ENCODE peak calls at places on chromosomes 2 and 18, in nine cellular contexts. One of them, this sample, is unnamed.

GRCh38 chr18:40813116-40813515 is 1141.9 kb upstream of the PIK3C3 start:
- DNase-seq in lower lobe of right lung: no peak
- DNase-seq in heart right ventricle: no peak
- DNase-seq in H1: no peak
- DNase-seq in Karpas-422: no peak
- DNase-seq in SK-N-SH: no peak
- DNase-seq in mesenchymal stem cell: no peak
- DNase-seq in hepatocyte: no peak
- DNase-seq in brain microvascular endothelial cell: no peak
- DNase-seq in this sample: no peak

GRCh38 chr2:158091647-158092046 is 10.0 kb upstream of the UPP2 start:
- DNase-seq in heart right ventricle: no peak
- DNase-seq in mesenchymal stem cell: no peak
- DNase-seq in Karpas-422: no peak
- DNase-seq in hepatocyte: no peak
- DNase-seq in brain microvascular endothelial cell: no peak
- DNase-seq in SK-N-SH: no peak
- DNase-seq in lower lobe of right lung: no peak
- DNase-seq in H1: no peak
- DNase-seq in this sample: no peak

GRCh38 chr18:39698436-39698835 is 2132.8 kb upstream of the CELF4 start:
- DNase-seq in lower lobe of right lung: no peak
- DNase-seq in mesenchymal stem cell: no peak
- DNase-seq in hepatocyte: no peak
- DNase-seq in Karpas-422: no peak
- DNase-seq in SK-N-SH: no peak
- DNase-seq in H1: no peak
- DNase-seq in brain microvascular endothelial cell: no peak
- DNase-seq in heart right ventricle: no peak
- DNase-seq in this sample: no peak

GRCh38 chr2:13698847-13699246 is 933.7 kb upstream of the LRATD1 start:
- DNase-seq in H1: no peak
- DNase-seq in lower lobe of right lung: no peak
- DNase-seq in heart right ventricle: no peak
- DNase-seq in brain microvascular endothelial cell: no peak
- DNase-seq in Karpas-422: no peak
- DNase-seq in mesenchymal stem cell: no peak
- DNase-seq in SK-N-SH: no peak
- DNase-seq in hepatocyte: no peak
- DNase-seq in this sample: no peak

GRCh38 chr2:86147793-86148192 is 41.8 kb downstream of the PTCD3 start:
- DNase-seq in H1: no peak
- DNase-seq in mesenchymal stem cell: no peak
- DNase-seq in lower lobe of right lung: no peak
- DNase-seq in SK-N-SH: no peak
- DNase-seq in Karpas-422: no peak
- DNase-seq in hepatocyte: no peak
- DNase-seq in brain microvascular endothelial cell: no peak
- DNase-seq in heart right ventricle: no peak
- DNase-seq in this sample: no peak

GRCh38 chr2:31384771-31385276 is 29.7 kb downstream of the XDH start:
- DNase-seq in brain microvascular endothelial cell: peak; percentile 80
- DNase-seq in hepatocyte: no peak
- DNase-seq in mesenchymal stem cell: peak; percentile 76
- DNase-seq in Karpas-422: no peak
- DNase-seq in heart right ventricle: no peak
- DNase-seq in H1: no peak
- DNase-seq in lower lobe of right lung: no peak
- DNase-seq in SK-N-SH: no peak
- DNase-seq in this sample: no peak

GRCh38 chr18:62493033-62493862 is 29.6 kb upstream of the ZCCHC2 start:
- DNase-seq in H1: no peak
- DNase-seq in lower lobe of right lung: no peak
- DNase-seq in heart right ventricle: no peak
- DNase-seq in Karpas-422: no peak
- DNase-seq in mesenchymal stem cell: no peak
- DNase-seq in SK-N-SH: no peak
- DNase-seq in hepatocyte: no peak
- DNase-seq in brain microvascular endothelial cell: no peak
- DNase-seq in this sample: no peak

GRCh38 chr18:59910967-59911366 is 11.2 kb downstream of the PMAIP1 start:
- DNase-seq in hepatocyte: peak; percentile 45
- DNase-seq in H1: no peak
- DNase-seq in Karpas-422: no peak
- DNase-seq in SK-N-SH: no peak
- DNase-seq in lower lobe of right lung: no peak
- DNase-seq in mesenchymal stem cell: peak; percentile 85
- DNase-seq in heart right ventricle: no peak
- DNase-seq in brain microvascular endothelial cell: no peak
- DNase-seq in this sample: no peak

GRCh38 chr2:172278642-172279041 is 148.7 kb upstream of the ITGA6 start:
- DNase-seq in lower lobe of right lung: no peak
- DNase-seq in SK-N-SH: no peak
- DNase-seq in Karpas-422: no peak
- DNase-seq in brain microvascular endothelial cell: no peak
- DNase-seq in hepatocyte: no peak
- DNase-seq in heart right ventricle: no peak
- DNase-seq in mesenchymal stem cell: no peak
- DNase-seq in H1: no peak
- DNase-seq in this sample: no peak

GRCh38 chr18:37665346-37665745 is 99.7 kb upstream of the CELF4 start:
- DNase-seq in H1: no peak
- DNase-seq in heart right ventricle: no peak
- DNase-seq in hepatocyte: no peak
- DNase-seq in mesenchymal stem cell: no peak
- DNase-seq in lower lobe of right lung: no peak
- DNase-seq in Karpas-422: no peak
- DNase-seq in brain microvascular endothelial cell: no peak
- DNase-seq in SK-N-SH: no peak
- DNase-seq in this sample: no peak

GRCh38 chr2:148764820-148765219 is 110.2 kb upstream of the KIF5C start:
- DNase-seq in hepatocyte: no peak
- DNase-seq in SK-N-SH: no peak
- DNase-seq in brain microvascular endothelial cell: no peak
- DNase-seq in Karpas-422: no peak
- DNase-seq in H1: no peak
- DNase-seq in lower lobe of right lung: no peak
- DNase-seq in mesenchymal stem cell: no peak
- DNase-seq in heart right ventricle: no peak
- DNase-seq in this sample: no peak

GRCh38 chr2:160583823-160584537 is 90.4 kb upstream of the RBMS1 start:
- DNase-seq in brain microvascular endothelial cell: no peak
- DNase-seq in heart right ventricle: no peak
- DNase-seq in mesenchymal stem cell: no peak
- DNase-seq in lower lobe of right lung: no peak
- DNase-seq in H1: no peak
- DNase-seq in hepatocyte: no peak
- DNase-seq in SK-N-SH: no peak
- DNase-seq in Karpas-422: no peak
- DNase-seq in this sample: no peak

GRCh38 chr2:98614024-98614739 is 5.8 kb downstream of the UNC50 start:
- DNase-seq in mesenchymal stem cell: no peak
- DNase-seq in brain microvascular endothelial cell: no peak
- DNase-seq in hepatocyte: no peak
- DNase-seq in Karpas-422: no peak
- DNase-seq in lower lobe of right lung: no peak
- DNase-seq in heart right ventricle: no peak
- DNase-seq in SK-N-SH: no peak
- DNase-seq in H1: no peak
- DNase-seq in this sample: no peak
- H3K36me3 ChIP-seq in mesenchymal stem cell: peaks cover 86% of the 10 kb centered on the region
- H3K36me3 ChIP-seq in brain microvascular endothelial cell: peaks cover 45% of the 10 kb centered on the region
- H3K36me3 ChIP-seq in hepatocyte: peaks cover 6% of the 10 kb centered on the region
- H3K36me3 ChIP-seq in Karpas-422: peaks cover 49% of the 10 kb centered on the region
- H3K36me3 ChIP-seq in lower lobe of right lung: peaks cover 84% of the 10 kb centered on the region
- H3K36me3 ChIP-seq in heart right ventricle: peaks cover 95% of the 10 kb centered on the region
- H3K36me3 ChIP-seq in SK-N-SH: peaks cover 85% of the 10 kb centered on the region
- H3K36me3 ChIP-seq in H1: peaks cover 38% of the 10 kb centered on the region
- H3K36me3 ChIP-seq in this sample: peaks cover 9% of the 10 kb centered on the region

GRCh38 chr2:64291181-64291580 is 147.0 kb upstream of the PELI1 start:
- DNase-seq in hepatocyte: peak; percentile 35
- DNase-seq in mesenchymal stem cell: peak; percentile 74
- DNase-seq in lower lobe of right lung: no peak
- DNase-seq in Karpas-422: no peak
- DNase-seq in heart right ventricle: no peak
- DNase-seq in brain microvascular endothelial cell: peak; percentile 86
- DNase-seq in H1: no peak
- DNase-seq in SK-N-SH: no peak
- DNase-seq in this sample: no peak
- H3K4me3 ChIP-seq in hepatocyte: no peak overlapping the region
- H3K4me3 ChIP-seq in mesenchymal stem cell: no peak overlapping the region
- H3K4me3 ChIP-seq in lower lobe of right lung: no peak overlapping the region
- H3K4me3 ChIP-seq in Karpas-422: no peak overlapping the region
- H3K4me3 ChIP-seq in heart right ventricle: no peak overlapping the region
- H3K4me3 ChIP-seq in brain microvascular endothelial cell: no peak overlapping the region
- H3K4me3 ChIP-seq in H1: no peak overlapping the region
- H3K4me3 ChIP-seq in SK-N-SH: no peak overlapping the region
- H3K4me3 ChIP-seq in this sample: no peak overlapping the region

GRCh38 chr2:9543557-9543956 is 12.1 kb downstream of the ADAM17 start:
- DNase-seq in Karpas-422: no peak
- DNase-seq in brain microvascular endothelial cell: no peak
- DNase-seq in hepatocyte: no peak
- DNase-seq in lower lobe of right lung: no peak
- DNase-seq in heart right ventricle: no peak
- DNase-seq in SK-N-SH: no peak
- DNase-seq in H1: no peak
- DNase-seq in mesenchymal stem cell: no peak
- DNase-seq in this sample: no peak

GRCh38 chr2:9545502-9545901 is 10.1 kb downstream of the ADAM17 start:
- DNase-seq in hepatocyte: no peak
- DNase-seq in Karpas-422: no peak
- DNase-seq in lower lobe of right lung: no peak
- DNase-seq in SK-N-SH: no peak
- DNase-seq in heart right ventricle: no peak
- DNase-seq in brain microvascular endothelial cell: no peak
- DNase-seq in H1: no peak
- DNase-seq in mesenchymal stem cell: no peak
- DNase-seq in this sample: no peak

GRCh38 chr2:9548506-9548905 is 7.1 kb downstream of the ADAM17 start:
- DNase-seq in Karpas-422: peak; percentile 67
- DNase-seq in lower lobe of right lung: no peak
- DNase-seq in hepatocyte: no peak
- DNase-seq in brain microvascular endothelial cell: no peak
- DNase-seq in mesenchymal stem cell: peak; percentile 46
- DNase-seq in H1: no peak
- DNase-seq in SK-N-SH: no peak
- DNase-seq in heart right ventricle: no peak
- DNase-seq in this sample: no peak

GRCh38 chr2:9549420-9549819 is 6.2 kb downstream of the ADAM17 start:
- DNase-seq in mesenchymal stem cell: no peak
- DNase-seq in Karpas-422: peak; percentile 57
- DNase-seq in heart right ventricle: no peak
- DNase-seq in brain microvascular endothelial cell: no peak
- DNase-seq in H1: no peak
- DNase-seq in lower lobe of right lung: no peak
- DNase-seq in SK-N-SH: no peak
- DNase-seq in hepatocyte: no peak
- DNase-seq in this sample: no peak

GRCh38 chr2:9547272-9547991 is 8.2 kb downstream of the ADAM17 start:
- DNase-seq in brain microvascular endothelial cell: peak; percentile 77
- DNase-seq in SK-N-SH: no peak
- DNase-seq in heart right ventricle: no peak
- DNase-seq in H1: no peak
- DNase-seq in Karpas-422: no peak
- DNase-seq in mesenchymal stem cell: peak; percentile 83
- DNase-seq in hepatocyte: no peak
- DNase-seq in lower lobe of right lung: no peak
- DNase-seq in this sample: no peak
- H3K27ac ChIP-seq in brain microvascular endothelial cell: peak overlapping the region; percentile 71
- H3K27ac ChIP-seq in SK-N-SH: no peak overlapping the region
- H3K27ac ChIP-seq in heart right ventricle: no peak overlapping the region
- H3K27ac ChIP-seq in H1: no peak overlapping the region
- H3K27ac ChIP-seq in Karpas-422: peak overlapping the region; percentile 94
- H3K27ac ChIP-seq in mesenchymal stem cell: peak overlapping the region; percentile 63
- H3K27ac ChIP-seq in hepatocyte: no peak overlapping the region
- H3K27ac ChIP-seq in lower lobe of right lung: peak overlapping the region; percentile 12
- H3K27ac ChIP-seq in this sample: no peak overlapping the region

DNA sequence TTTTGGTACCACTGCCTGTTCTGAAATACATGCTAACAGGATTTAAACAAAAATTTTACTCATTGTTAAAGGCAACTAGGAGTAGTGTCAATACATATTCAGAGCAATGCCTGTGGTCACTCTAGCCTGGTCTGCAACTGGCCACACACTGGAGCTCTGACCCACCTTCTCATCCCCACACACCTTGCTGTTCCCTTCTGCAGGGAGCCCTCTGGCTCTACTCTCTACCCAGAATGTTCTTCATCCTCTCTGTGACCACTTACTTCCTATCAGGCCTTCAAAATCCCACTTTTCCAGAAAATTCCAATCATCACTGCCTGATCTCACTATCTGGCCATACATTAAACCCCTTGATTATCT is 102.3 kb upstream of the NFU1 start:
- DNase-seq in hepatocyte: no peak
- DNase-seq in mesenchymal stem cell: no peak
- DNase-seq in lower lobe of right lung: no peak
- DNase-seq in H1: no peak
- DNase-seq in Karpas-422: no peak
- DNase-seq in SK-N-SH: no peak
- DNase-seq in heart right ventricle: no peak
- DNase-seq in brain microvascular endothelial cell: no peak
- DNase-seq in this sample: no peak
- H3K36me3 ChIP-seq in hepatocyte: no peaks in the 10 kb centered on the region
- H3K36me3 ChIP-seq in mesenchymal stem cell: peaks cover 81% of the 10 kb centered on the region
- H3K36me3 ChIP-seq in lower lobe of right lung: peaks cover 56% of the 10 kb centered on the region
- H3K36me3 ChIP-seq in H1: peaks cover 4% of the 10 kb centered on the region
- H3K36me3 ChIP-seq in Karpas-422: no peaks in the 10 kb centered on the region
- H3K36me3 ChIP-seq in SK-N-SH: peaks cover 40% of the 10 kb centered on the region
- H3K36me3 ChIP-seq in heart right ventricle: peaks cover 78% of the 10 kb centered on the region
- H3K36me3 ChIP-seq in brain microvascular endothelial cell: peaks cover 4% of the 10 kb centered on the region
- H3K36me3 ChIP-seq in this sample: no peaks in the 10 kb centered on the region

DNA sequence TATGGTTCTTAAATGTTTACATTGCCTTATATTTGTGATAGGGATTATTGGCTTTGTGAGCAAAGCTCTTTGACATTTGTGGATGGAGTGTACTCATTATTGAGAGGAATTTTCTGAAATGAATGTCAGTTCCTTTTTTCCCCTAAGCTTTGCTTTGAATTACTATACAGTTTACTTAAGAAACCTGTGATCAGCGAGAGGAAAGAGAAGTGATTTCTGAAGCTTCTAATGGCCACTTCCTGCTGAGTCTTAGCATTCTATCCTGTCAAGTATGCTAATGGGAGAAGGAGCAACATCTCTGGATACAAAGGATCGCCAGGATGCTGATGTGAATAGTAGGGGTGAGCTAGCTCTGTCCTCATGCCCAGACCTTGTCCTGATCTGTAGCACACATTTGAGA is 47.8 kb upstream of the MGAT5 start:
- DNase-seq in SK-N-SH: no peak
- DNase-seq in Karpas-422: no peak
- DNase-seq in heart right ventricle: no peak
- DNase-seq in hepatocyte: no peak
- DNase-seq in mesenchymal stem cell: no peak
- DNase-seq in H1: no peak
- DNase-seq in brain microvascular endothelial cell: no peak
- DNase-seq in lower lobe of right lung: no peak
- DNase-seq in this sample: no peak
- H3K4me3 ChIP-seq in SK-N-SH: no peak overlapping the region
- H3K4me3 ChIP-seq in Karpas-422: no peak overlapping the region
- H3K4me3 ChIP-seq in heart right ventricle: no peak overlapping the region
- H3K4me3 ChIP-seq in hepatocyte: no peak overlapping the region
- H3K4me3 ChIP-seq in mesenchymal stem cell: no peak overlapping the region
- H3K4me3 ChIP-seq in H1: no peak overlapping the region
- H3K4me3 ChIP-seq in brain microvascular endothelial cell: no peak overlapping the region
- H3K4me3 ChIP-seq in lower lobe of right lung: no peak overlapping the region
- H3K4me3 ChIP-seq in this sample: no peak overlapping the region